ENCODE peak calls at places on chromosomes 1 and 21, in four cellular contexts. V, C, B and R are unnamed samples.

GRCh38 chr1:176149939-176150807 is 56.9 kb downstream of the COP1 start:
- DNase-seq in B (no peak), V (no peak), C (no peak), R (no peak)

GRCh38 chr21:43639470-43640178 is 19.7 kb downstream of the HSF2BP start:
- DNase-seq in C (no peak), V (no peak), B (no peak), R (no peak)

GRCh38 chr1:232300461-232300860 is 329.5 kb downstream of the SIPA1L2 start:
- DNase-seq in B (no peak), C (no peak), V (no peak), R (no peak)

GRCh38 chr1:210536263-210536961 is 207.7 kb downstream of the HHAT start:
- DNase-seq in B (no peak), V (no peak), C (no peak), R (no peak)

GRCh38 chr1:57093122-57093521 is 127.3 kb upstream of the C8B start:
- DNase-seq in C (no peak), B (no peak), V (no peak), R (no peak)

GRCh38 chr1:108703939-108704338 is 8.8 kb upstream of the FNDC7 start:
- DNase-seq in V (no peak), B (no peak), C (no peak), R (no peak)

GRCh38 chr1:229170778-229171505 is 100.0 kb upstream of the RAB4A start:
- DNase-seq in B (no peak), C (no peak), V (no peak), R (no peak)

GRCh38 chr1:59500970-59501742 is 204.3 kb downstream of the FGGY start:
- DNase-seq in B (no peak), C (no peak), V (no peak), R (no peak)

GRCh38 chr1:41664861-41665640 is 180.6 kb upstream of the EDN2 start:
- DNase-seq in C (peak), B (no peak), V (no peak), R (no peak)

GRCh38 chr1:36864182-36865079 is 169.9 kb downstream of the GRIK3 start:
- DNase-seq in C (peak), V (peak), B (no peak), R (no peak)

GRCh38 chr1:39292401-39292800 is 87.9 kb downstream of the MACF1 start:
- DNase-seq in V (no peak), C (no peak), B (no peak), R (no peak)

GRCh38 chr1:6500446-6501406 is 9.3 kb upstream of the PLEKHG5 start:
- DNase-seq in C (no peak), V (no peak), B (no peak), R (no peak)

GRCh38 chr1:234732260-234732659 is 122.3 kb upstream of the IRF2BP2 start:
- DNase-seq in B (no peak), V (no peak), C (no peak), R (no peak)

GRCh38 chr1:55289614-55290013 is 74.5 kb upstream of the USP24 start:
- DNase-seq in B (no peak), C (no peak), V (no peak), R (no peak)

GRCh38 chr1:47507921-47508894 is 70.4 kb downstream of the FOXD2 start:
- DNase-seq in B (no peak), V (peak), C (peak), R (peak)

GRCh38 chr1:43879414-43879813 is 54.2 kb upstream of the ARTN start:
- DNase-seq in V (no peak), B (no peak), C (no peak), R (no peak)

GRCh38 chr1:172255223-172255560 is 165.3 kb upstream of the C1orf105 start:
- DNase-seq in C (no peak), B (no peak), V (no peak), R (no peak)

GRCh38 chr1:205772607-205773032 is 2.7 kb downstream of the RAB29 start:
- DNase-seq in B (peak), C (no peak), V (no peak), R (peak)

GRCh38 chr1:6440198-6441126 is 15.9 kb downstream of the ESPN start:
- DNase-seq in B (peak), C (peak), V (peak), R (peak)